ENCODE peak calls at places on chromosomes 16 and 17, in five cellular contexts. L is B cell; C is EH; P is effector memory CD4-positive, alpha-beta T cell; D is activated CD4-positive, alpha-beta memory T cell treated with anti-CD3 and anti-CD28 coated beads for 36 hours. X is an unnamed sample.

GRCh38 chr17:37458805-37459204 is 30.9 kb upstream of the DUSP14 start:
- DNase-seq in L (no peak), C (peak; percentile 94), P (no peak), D (no peak), X (no peak)

GRCh38 chr16:57151369-57151768 is 34.5 kb downstream of the PSME3IP1 start:
- DNase-seq in L (no peak), P (no peak), D (no peak), C (no peak), X (no peak)

GRCh38 chr17:17020821-17021193 is 21.4 kb upstream of the MPRIP start:
- DNase-seq in C (no peak), L (no peak), D (no peak), P (no peak), X (no peak)

GRCh38 chr17:29347831-29348281 is 42.3 kb upstream of the TAOK1 start:
- DNase-seq in C (peak; percentile 93), L (no peak), D (no peak), P (no peak), X (no peak)

GRCh38 chr17:81258292-81258691 is 19.2 kb downstream of the NDUFAF8 start:
- DNase-seq in C (no peak), D (no peak), P (no peak), L (no peak), X (no peak)

GRCh38 chr16:15498427-15499175 is 64.2 kb downstream of the BMERB1 start:
- DNase-seq in D (no peak), P (no peak), C (peak; percentile 52), L (no peak), X (no peak)

GRCh38 chr16:50309156-50309526 is 42.8 kb downstream of the ADCY7 start:
- DNase-seq in C (no peak), P (no peak), D (peak; percentile 5), L (no peak), X (no peak)

GRCh38 chr17:19386974-19387920 is at the start of gene MFAP4:
- DNase-seq in C (peak; percentile 91), L (no peak), D (no peak), P (no peak), X (no peak)

GRCh38 chr16:24102120-24102740 is 153.9 kb upstream of the CACNG3 start:
- DNase-seq in L (no peak), D (no peak), P (no peak), C (no peak), X (no peak)

GRCh38 chr17:65359016-65359415 is 202.4 kb downstream of the AXIN2 start:
- DNase-seq in D (peak; percentile 72), L (no peak), P (no peak), C (peak; percentile 85), X (no peak)

GRCh38 chr17:57999496-58000017 is 7.5 kb downstream of the SRSF1 start:
- DNase-seq in L (no peak), P (no peak), D (no peak), C (peak; percentile 76), X (peak; percentile 55)

GRCh38 chr17:61248399-61248798 is 151.2 kb upstream of the TBX2 start:
- DNase-seq in C (peak; percentile 69), L (no peak), P (no peak), D (no peak), X (no peak)

GRCh38 chr16:85274924-85275323 is 162.7 kb upstream of the CIBAR2 start:
- DNase-seq in D (no peak), P (no peak), C (no peak), L (no peak), X (no peak)

GRCh38 chr16:75333770-75334169 is 82.3 kb upstream of the BCAR1 start:
- DNase-seq in D (no peak), P (no peak), L (no peak), C (no peak), X (peak; percentile 19)

GRCh38 chr17:64048805-64049204 is 28.4 kb upstream of the ICAM2 start:
- DNase-seq in C (no peak), D (no peak), L (no peak), P (no peak), X (no peak)

GRCh38 chr17:6507535-6507934 is 48.8 kb downstream of the PITPNM3 start:
- DNase-seq in P (no peak), L (no peak), C (peak; percentile 90), D (no peak), X (no peak)

GRCh38 chr17:17691468-17692263 is 10.4 kb downstream of the RAI1 start:
- DNase-seq in D (peak; percentile 22), L (peak; percentile 48), C (peak; percentile 66), P (no peak), X (peak; percentile 81)

GRCh38 chr16:50696126-50696525 is 2.7 kb downstream of the NOD2 start:
- DNase-seq in C (no peak), P (no peak), D (no peak), L (no peak), X (no peak)

GRCh38 chr16:73183678-73184092 is 135.8 kb upstream of the ZFHX3 start:
- DNase-seq in D (no peak), C (peak; percentile 49), P (no peak), L (no peak), X (no peak)